ENCODE peak calls at places on chromosomes 16 and 17, in seven cellular contexts. One of them, this sample, is unnamed.

GRCh38 chr17:64437944-64438525 is 10.9 kb upstream of the MILR1 start:
- DNase-seq in kidney epithelial cell: no peak
- DNase-seq in neural progenitor cell: no peak
- DNase-seq in cardiac fibroblast: no peak
- DNase-seq in stomach: no peak
- DNase-seq in ascending aorta: no peak
- DNase-seq in A549: no peak
- DNase-seq in this sample: no peak

GRCh38 chr17:75848523-75849303 is 4.5 kb upstream of the UNC13D start:
- DNase-seq in stomach: peak; percentile 86
- DNase-seq in neural progenitor cell: peak; percentile 84
- DNase-seq in A549: peak; percentile 76
- DNase-seq in ascending aorta: no peak
- DNase-seq in kidney epithelial cell: no peak
- DNase-seq in cardiac fibroblast: peak; percentile 65
- DNase-seq in this sample: peak; percentile 73

GRCh38 chr17:53822764-53823163 is at the start of gene KIF2B:
- DNase-seq in cardiac fibroblast: no peak
- DNase-seq in neural progenitor cell: no peak
- DNase-seq in stomach: no peak
- DNase-seq in kidney epithelial cell: no peak
- DNase-seq in A549: no peak
- DNase-seq in ascending aorta: no peak
- DNase-seq in this sample: no peak

GRCh38 chr17:48795444-48796162 is 21.4 kb downstream of the TTLL6 start:
- DNase-seq in stomach: no peak
- DNase-seq in cardiac fibroblast: peak; percentile 63
- DNase-seq in ascending aorta: no peak
- DNase-seq in kidney epithelial cell: peak; percentile 76
- DNase-seq in neural progenitor cell: no peak
- DNase-seq in A549: peak; percentile 92
- DNase-seq in this sample: no peak

GRCh38 chr17:63699638-63700527 is at the start of gene LIMD2:
- DNase-seq in stomach: peak; percentile 66
- DNase-seq in kidney epithelial cell: no peak
- DNase-seq in cardiac fibroblast: no peak
- DNase-seq in A549: peak; percentile 69
- DNase-seq in neural progenitor cell: peak; percentile 90
- DNase-seq in ascending aorta: peak; percentile 74
- DNase-seq in this sample: peak; percentile 57

GRCh38 chr17:33196883-33197282 is 96.2 kb downstream of the ASIC2 start:
- DNase-seq in A549: no peak
- DNase-seq in ascending aorta: no peak
- DNase-seq in neural progenitor cell: no peak
- DNase-seq in stomach: no peak
- DNase-seq in cardiac fibroblast: no peak
- DNase-seq in kidney epithelial cell: no peak
- DNase-seq in this sample: no peak

GRCh38 chr16:1535391-1536291 is 2.2 kb downstream of the TMEM204 start:
- DNase-seq in kidney epithelial cell: no peak
- DNase-seq in ascending aorta: no peak
- DNase-seq in A549: no peak
- DNase-seq in neural progenitor cell: no peak
- DNase-seq in cardiac fibroblast: peak; percentile 49
- DNase-seq in stomach: no peak
- DNase-seq in this sample: no peak

GRCh38 chr16:30417447-30418349 is 10.3 kb downstream of the ZNF771 start:
- DNase-seq in neural progenitor cell: peak; percentile 99
- DNase-seq in stomach: peak; percentile 90
- DNase-seq in cardiac fibroblast: peak; percentile 88
- DNase-seq in kidney epithelial cell: peak; percentile 60
- DNase-seq in ascending aorta: peak; percentile 86
- DNase-seq in A549: peak; percentile 80
- DNase-seq in this sample: peak; percentile 75

GRCh38 chr16:4561565-4561964 is 5.4 kb downstream of the C16orf96 start:
- DNase-seq in ascending aorta: no peak
- DNase-seq in neural progenitor cell: peak; percentile 32
- DNase-seq in A549: no peak
- DNase-seq in kidney epithelial cell: no peak
- DNase-seq in cardiac fibroblast: no peak
- DNase-seq in stomach: no peak
- DNase-seq in this sample: peak; percentile 28

GRCh38 chr16:17356243-17356933 is 114.4 kb downstream of the XYLT1 start:
- DNase-seq in A549: no peak
- DNase-seq in neural progenitor cell: no peak
- DNase-seq in kidney epithelial cell: no peak
- DNase-seq in ascending aorta: no peak
- DNase-seq in stomach: no peak
- DNase-seq in cardiac fibroblast: no peak
- DNase-seq in this sample: no peak

GRCh38 chr16:52372313-52372712 is 174.6 kb downstream of the TOX3 start:
- DNase-seq in cardiac fibroblast: no peak
- DNase-seq in ascending aorta: no peak
- DNase-seq in neural progenitor cell: no peak
- DNase-seq in stomach: peak; percentile 33
- DNase-seq in kidney epithelial cell: no peak
- DNase-seq in A549: no peak
- DNase-seq in this sample: no peak

GRCh38 chr17:60645918-60646523 is 31.6 kb upstream of the BCAS3 start:
- DNase-seq in ascending aorta: no peak
- DNase-seq in neural progenitor cell: no peak
- DNase-seq in kidney epithelial cell: no peak
- DNase-seq in stomach: no peak
- DNase-seq in A549: no peak
- DNase-seq in cardiac fibroblast: no peak
- DNase-seq in this sample: no peak

GRCh38 chr17:5467416-5467815 is 1.4 kb downstream of the DHX33 start:
- DNase-seq in kidney epithelial cell: no peak
- DNase-seq in stomach: no peak
- DNase-seq in neural progenitor cell: peak; percentile 11
- DNase-seq in cardiac fibroblast: no peak
- DNase-seq in ascending aorta: no peak
- DNase-seq in A549: no peak
- DNase-seq in this sample: no peak

GRCh38 chr17:28682655-28683054 is 20.6 kb downstream of the SUPT6H start:
- DNase-seq in ascending aorta: no peak
- DNase-seq in neural progenitor cell: no peak
- DNase-seq in kidney epithelial cell: no peak
- DNase-seq in A549: no peak
- DNase-seq in cardiac fibroblast: no peak
- DNase-seq in stomach: no peak
- DNase-seq in this sample: no peak

GRCh38 chr17:65054602-65055001 is 1.9 kb downstream of the GNA13 start:
- DNase-seq in neural progenitor cell: no peak
- DNase-seq in A549: no peak
- DNase-seq in stomach: no peak
- DNase-seq in kidney epithelial cell: no peak
- DNase-seq in ascending aorta: no peak
- DNase-seq in cardiac fibroblast: no peak
- DNase-seq in this sample: no peak

GRCh38 chr16:67951485-67951884 is 7.6 kb upstream of the LCAT start:
- DNase-seq in ascending aorta: no peak
- DNase-seq in stomach: no peak
- DNase-seq in neural progenitor cell: no peak
- DNase-seq in A549: no peak
- DNase-seq in kidney epithelial cell: no peak
- DNase-seq in cardiac fibroblast: no peak
- DNase-seq in this sample: no peak

GRCh38 chr16:7992616-7993015 is 597.7 kb downstream of the TMEM114 start:
- DNase-seq in neural progenitor cell: no peak
- DNase-seq in ascending aorta: no peak
- DNase-seq in cardiac fibroblast: no peak
- DNase-seq in stomach: no peak
- DNase-seq in A549: no peak
- DNase-seq in kidney epithelial cell: no peak
- DNase-seq in this sample: no peak

GRCh38 chr17:73323622-73324455 is 12.0 kb upstream of the CDC42EP4 start:
- DNase-seq in neural progenitor cell: no peak
- DNase-seq in ascending aorta: no peak
- DNase-seq in kidney epithelial cell: no peak
- DNase-seq in A549: no peak
- DNase-seq in cardiac fibroblast: no peak
- DNase-seq in stomach: no peak
- DNase-seq in this sample: no peak

GRCh38 chr16:27685802-27686201 is 135.9 kb downstream of the KATNIP start:
- DNase-seq in cardiac fibroblast: peak; percentile 40
- DNase-seq in ascending aorta: no peak
- DNase-seq in stomach: no peak
- DNase-seq in neural progenitor cell: no peak
- DNase-seq in kidney epithelial cell: no peak
- DNase-seq in A549: no peak
- DNase-seq in this sample: no peak

GRCh38 chr17:2995362-2995761 is 68.0 kb downstream of the OR1D5 start:
- DNase-seq in ascending aorta: no peak
- DNase-seq in neural progenitor cell: no peak
- DNase-seq in A549: no peak
- DNase-seq in stomach: no peak
- DNase-seq in kidney epithelial cell: no peak
- DNase-seq in cardiac fibroblast: no peak
- DNase-seq in this sample: no peak

GRCh38 chr17:28675980-28676379 is 14.0 kb downstream of the SUPT6H start:
- DNase-seq in kidney epithelial cell: no peak
- DNase-seq in A549: peak; percentile 42
- DNase-seq in stomach: no peak
- DNase-seq in neural progenitor cell: no peak
- DNase-seq in cardiac fibroblast: no peak
- DNase-seq in ascending aorta: no peak
- DNase-seq in this sample: no peak

GRCh38 chr17:64223931-64224657 is 39.0 kb downstream of the TEX2 start:
- DNase-seq in cardiac fibroblast: no peak
- DNase-seq in kidney epithelial cell: no peak
- DNase-seq in neural progenitor cell: no peak
- DNase-seq in ascending aorta: no peak
- DNase-seq in A549: no peak
- DNase-seq in stomach: no peak
- DNase-seq in this sample: no peak

GRCh38 chr17:81439926-81440450 is 44.7 kb downstream of the BAHCC1 start:
- DNase-seq in cardiac fibroblast: no peak
- DNase-seq in stomach: no peak
- DNase-seq in ascending aorta: no peak
- DNase-seq in kidney epithelial cell: no peak
- DNase-seq in neural progenitor cell: no peak
- DNase-seq in A549: no peak
- DNase-seq in this sample: no peak

GRCh38 chr16:1992475-1993292 is 2.9 kb downstream of the SYNGR3 start:
- DNase-seq in neural progenitor cell: peak; percentile 51
- DNase-seq in A549: no peak
- DNase-seq in ascending aorta: no peak
- DNase-seq in kidney epithelial cell: no peak
- DNase-seq in stomach: no peak
- DNase-seq in cardiac fibroblast: no peak
- DNase-seq in this sample: no peak

GRCh38 chr16:57123216-57123968 is 31.0 kb downstream of the CPNE2 start:
- DNase-seq in kidney epithelial cell: no peak
- DNase-seq in ascending aorta: no peak
- DNase-seq in stomach: no peak
- DNase-seq in cardiac fibroblast: no peak
- DNase-seq in A549: no peak
- DNase-seq in neural progenitor cell: no peak
- DNase-seq in this sample: no peak
- TF ChIP-seq CTCF in kidney epithelial cell: no peak
- TF ChIP-seq CTCF in ascending aorta: no peak
- TF ChIP-seq CTCF in stomach: no peak
- TF ChIP-seq CTCF in cardiac fibroblast: no peak
- TF ChIP-seq CTCF in A549: no peak
- TF ChIP-seq CTCF in neural progenitor cell: no peak
- TF ChIP-seq CTCF in this sample: no peak

DNA sequence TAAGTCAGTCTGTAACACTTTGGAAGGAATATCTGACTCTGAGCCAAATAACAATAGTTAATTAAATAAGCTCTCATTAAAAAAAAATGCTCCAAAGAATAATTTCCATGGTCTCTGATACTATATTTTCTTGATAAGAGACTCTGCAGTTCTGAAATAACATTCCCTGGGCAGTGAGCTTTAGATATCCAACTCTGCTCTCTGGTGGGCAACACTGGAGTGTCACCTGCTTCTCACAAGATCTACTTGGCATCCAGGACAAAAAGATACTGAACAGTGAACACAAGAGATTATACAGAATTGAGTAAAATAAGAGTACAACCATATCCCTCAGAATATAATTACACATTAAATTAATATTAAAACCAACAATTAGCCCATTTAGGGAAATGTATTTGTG is 13.7 kb downstream of the BLMH start:
- DNase-seq in neural progenitor cell: peak; percentile 61
- DNase-seq in A549: peak; percentile 31
- DNase-seq in cardiac fibroblast: peak; percentile 57
- DNase-seq in stomach: peak; percentile 28
- DNase-seq in ascending aorta: no peak
- DNase-seq in kidney epithelial cell: no peak
- DNase-seq in this sample: no peak
- TF ChIP-seq CTCF in neural progenitor cell: peak; percentile 62
- TF ChIP-seq CTCF in A549: peak; percentile 56
- TF ChIP-seq CTCF in cardiac fibroblast: peak; percentile 38
- TF ChIP-seq CTCF in stomach: no peak
- TF ChIP-seq CTCF in ascending aorta: peak; percentile 61
- TF ChIP-seq CTCF in kidney epithelial cell: peak; percentile 54
- TF ChIP-seq CTCF in this sample: peak; percentile 72

GRCh38 chr16:57977418-57978069 is 6.6 kb upstream of the CNGB1 start:
- DNase-seq in A549: no peak
- DNase-seq in ascending aorta: no peak
- DNase-seq in kidney epithelial cell: no peak
- DNase-seq in stomach: no peak
- DNase-seq in neural progenitor cell: peak; percentile 44
- DNase-seq in cardiac fibroblast: no peak
- DNase-seq in this sample: no peak
- TF ChIP-seq CTCF in A549: peak; percentile 17
- TF ChIP-seq CTCF in ascending aorta: no peak
- TF ChIP-seq CTCF in kidney epithelial cell: no peak
- TF ChIP-seq CTCF in stomach: no peak
- TF ChIP-seq CTCF in neural progenitor cell: peak; percentile 39
- TF ChIP-seq CTCF in cardiac fibroblast: no peak
- TF ChIP-seq CTCF in this sample: no peak

DNA sequence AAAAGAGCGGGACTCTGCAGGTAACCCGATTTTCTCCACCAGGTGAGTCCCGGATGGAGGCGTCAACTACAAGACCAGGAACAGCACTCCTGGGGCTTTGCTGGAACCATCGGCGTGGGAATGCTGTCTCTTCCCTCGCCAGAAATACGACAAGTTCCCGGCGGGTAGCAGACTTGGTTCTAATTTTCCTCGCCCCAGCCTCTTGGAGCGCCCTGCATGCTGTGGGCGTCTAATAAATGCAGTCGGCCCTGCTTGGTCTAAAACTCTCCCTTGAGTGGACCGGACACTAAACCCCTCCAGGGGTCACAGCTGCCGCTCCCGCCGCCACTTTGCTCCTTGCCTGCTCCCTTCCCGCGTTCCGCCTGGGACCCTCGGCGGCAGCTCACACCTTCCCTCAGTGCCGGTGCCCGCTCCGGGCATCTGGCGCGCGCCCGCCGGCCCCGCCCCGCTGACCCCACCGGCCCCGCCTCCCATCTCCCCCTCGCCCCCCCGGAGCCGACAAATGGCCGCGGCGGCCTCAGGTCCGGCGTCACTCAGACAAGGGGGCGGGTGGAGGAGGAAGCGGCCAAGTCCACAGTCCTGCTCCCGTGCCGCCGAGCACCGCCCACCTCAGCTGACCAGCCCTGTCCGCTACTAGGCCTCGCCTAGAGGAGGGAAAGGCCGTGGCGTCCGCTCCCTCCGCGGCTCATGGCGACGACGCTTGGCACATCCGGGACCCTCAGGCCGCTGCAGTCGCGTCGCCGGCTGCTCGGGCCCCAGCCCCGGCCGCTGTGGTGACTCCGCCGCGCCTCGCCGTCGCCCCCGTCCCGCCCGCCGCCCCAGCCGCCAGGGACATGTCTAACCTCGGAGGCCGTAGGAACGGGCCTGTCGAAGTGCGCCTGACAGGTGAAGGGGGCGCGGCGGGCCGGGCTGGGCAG is 65.8 kb downstream of the KPNA2 start:
- DNase-seq in neural progenitor cell: peak; percentile 88
- DNase-seq in kidney epithelial cell: peak; percentile 76
- DNase-seq in stomach: peak; percentile 95
- DNase-seq in ascending aorta: peak; percentile 96
- DNase-seq in cardiac fibroblast: peak; percentile 86
- DNase-seq in A549: peak; percentile 93
- DNase-seq in this sample: peak; percentile 87
- TF ChIP-seq CTCF in neural progenitor cell: no peak
- TF ChIP-seq CTCF in kidney epithelial cell: no peak
- TF ChIP-seq CTCF in stomach: no peak
- TF ChIP-seq CTCF in ascending aorta: no peak
- TF ChIP-seq CTCF in cardiac fibroblast: no peak
- TF ChIP-seq CTCF in A549: no peak
- TF ChIP-seq CTCF in this sample: no peak